ENCODE peak calls at places on chromosomes 13 and 19, in nine cellular contexts. One of them, this sample, is unnamed.

GRCh38 chr13:51874651-51875050 is 12.9 kb downstream of the CCDC70 start:
- DNase-seq in DMS53: no peak
- DNase-seq in pons: no peak
- DNase-seq in IMR-90: no peak
- DNase-seq in GM10248: no peak
- DNase-seq in spleen: no peak
- DNase-seq in amygdala: no peak
- DNase-seq in stimulated activated effector memory CD8-positive, alpha-beta T cell treated with anti-CD3 and anti-CD28 coated beads, Interleukin-12 subunit alpha, Interleukin-12 subunit beta, amount 100 ng/mL, for 72 hours: peak
- DNase-seq in stimulated activated CD8-positive, alpha-beta memory T cell treated with anti-CD3 and anti-CD28 coated beads, Interleukin-7, amount 100 ng/mL, for 48 hours: no peak
- DNase-seq in this sample: no peak

GRCh38 chr19:10390652-10391286 is 10.4 kb upstream of the TYK2 start:
- DNase-seq in DMS53: peak
- DNase-seq in pons: peak
- DNase-seq in IMR-90: peak
- DNase-seq in GM10248: peak
- DNase-seq in spleen: peak
- DNase-seq in amygdala: no peak
- DNase-seq in stimulated activated effector memory CD8-positive, alpha-beta T cell treated with anti-CD3 and anti-CD28 coated beads, Interleukin-12 subunit alpha, Interleukin-12 subunit beta, amount 100 ng/mL, for 72 hours: peak
- DNase-seq in stimulated activated CD8-positive, alpha-beta memory T cell treated with anti-CD3 and anti-CD28 coated beads, Interleukin-7, amount 100 ng/mL, for 48 hours: peak
- DNase-seq in this sample: peak

GRCh38 chr19:48713041-48713863 is 6.3 kb downstream of the MAMSTR start:
- DNase-seq in DMS53: peak
- DNase-seq in pons: no peak
- DNase-seq in IMR-90: peak
- DNase-seq in GM10248: no peak
- DNase-seq in spleen: peak
- DNase-seq in amygdala: no peak
- DNase-seq in stimulated activated effector memory CD8-positive, alpha-beta T cell treated with anti-CD3 and anti-CD28 coated beads, Interleukin-12 subunit alpha, Interleukin-12 subunit beta, amount 100 ng/mL, for 72 hours: no peak
- DNase-seq in stimulated activated CD8-positive, alpha-beta memory T cell treated with anti-CD3 and anti-CD28 coated beads, Interleukin-7, amount 100 ng/mL, for 48 hours: no peak
- DNase-seq in this sample: no peak

GRCh38 chr19:14111486-14111885 is 6.1 kb downstream of the PRKACA start:
- DNase-seq in DMS53: no peak
- DNase-seq in pons: no peak
- DNase-seq in IMR-90: no peak
- DNase-seq in GM10248: no peak
- DNase-seq in spleen: no peak
- DNase-seq in amygdala: no peak
- DNase-seq in stimulated activated effector memory CD8-positive, alpha-beta T cell treated with anti-CD3 and anti-CD28 coated beads, Interleukin-12 subunit alpha, Interleukin-12 subunit beta, amount 100 ng/mL, for 72 hours: no peak
- DNase-seq in stimulated activated CD8-positive, alpha-beta memory T cell treated with anti-CD3 and anti-CD28 coated beads, Interleukin-7, amount 100 ng/mL, for 48 hours: no peak
- DNase-seq in this sample: no peak

GRCh38 chr13:40063743-40064142 is 408.3 kb downstream of the COG6 start:
- DNase-seq in DMS53: no peak
- DNase-seq in pons: no peak
- DNase-seq in IMR-90: no peak
- DNase-seq in GM10248: no peak
- DNase-seq in spleen: no peak
- DNase-seq in amygdala: no peak
- DNase-seq in stimulated activated effector memory CD8-positive, alpha-beta T cell treated with anti-CD3 and anti-CD28 coated beads, Interleukin-12 subunit alpha, Interleukin-12 subunit beta, amount 100 ng/mL, for 72 hours: no peak
- DNase-seq in stimulated activated CD8-positive, alpha-beta memory T cell treated with anti-CD3 and anti-CD28 coated beads, Interleukin-7, amount 100 ng/mL, for 48 hours: no peak
- DNase-seq in this sample: no peak

GRCh38 chr19:42053037-42053935 is 16.7 kb downstream of the GRIK5 start:
- DNase-seq in DMS53: no peak
- DNase-seq in pons: no peak
- DNase-seq in IMR-90: no peak
- DNase-seq in GM10248: no peak
- DNase-seq in spleen: no peak
- DNase-seq in amygdala: no peak
- DNase-seq in stimulated activated effector memory CD8-positive, alpha-beta T cell treated with anti-CD3 and anti-CD28 coated beads, Interleukin-12 subunit alpha, Interleukin-12 subunit beta, amount 100 ng/mL, for 72 hours: no peak
- DNase-seq in stimulated activated CD8-positive, alpha-beta memory T cell treated with anti-CD3 and anti-CD28 coated beads, Interleukin-7, amount 100 ng/mL, for 48 hours: no peak
- DNase-seq in this sample: no peak

GRCh38 chr13:66675620-66676019 is 554.5 kb downstream of the PCDH9 start:
- DNase-seq in DMS53: no peak
- DNase-seq in pons: peak
- DNase-seq in IMR-90: no peak
- DNase-seq in GM10248: no peak
- DNase-seq in spleen: no peak
- DNase-seq in amygdala: no peak
- DNase-seq in stimulated activated effector memory CD8-positive, alpha-beta T cell treated with anti-CD3 and anti-CD28 coated beads, Interleukin-12 subunit alpha, Interleukin-12 subunit beta, amount 100 ng/mL, for 72 hours: no peak
- DNase-seq in stimulated activated CD8-positive, alpha-beta memory T cell treated with anti-CD3 and anti-CD28 coated beads, Interleukin-7, amount 100 ng/mL, for 48 hours: no peak
- DNase-seq in this sample: no peak

GRCh38 chr19:18517606-18518005 is 4.3 kb downstream of the ELL start:
- DNase-seq in DMS53: no peak
- DNase-seq in pons: no peak
- DNase-seq in IMR-90: no peak
- DNase-seq in GM10248: no peak
- DNase-seq in spleen: no peak
- DNase-seq in amygdala: no peak
- DNase-seq in stimulated activated effector memory CD8-positive, alpha-beta T cell treated with anti-CD3 and anti-CD28 coated beads, Interleukin-12 subunit alpha, Interleukin-12 subunit beta, amount 100 ng/mL, for 72 hours: no peak
- DNase-seq in stimulated activated CD8-positive, alpha-beta memory T cell treated with anti-CD3 and anti-CD28 coated beads, Interleukin-7, amount 100 ng/mL, for 48 hours: no peak
- DNase-seq in this sample: no peak

GRCh38 chr13:29917573-29918091 is 67.2 kb upstream of the UBL3 start:
- DNase-seq in DMS53: peak
- DNase-seq in pons: no peak
- DNase-seq in IMR-90: peak
- DNase-seq in GM10248: no peak
- DNase-seq in spleen: no peak
- DNase-seq in amygdala: no peak
- DNase-seq in stimulated activated effector memory CD8-positive, alpha-beta T cell treated with anti-CD3 and anti-CD28 coated beads, Interleukin-12 subunit alpha, Interleukin-12 subunit beta, amount 100 ng/mL, for 72 hours: no peak
- DNase-seq in stimulated activated CD8-positive, alpha-beta memory T cell treated with anti-CD3 and anti-CD28 coated beads, Interleukin-7, amount 100 ng/mL, for 48 hours: no peak
- DNase-seq in this sample: peak

GRCh38 chr19:22427587-22428298 is 5.6 kb upstream of the ZNF98 start:
- DNase-seq in DMS53: no peak
- DNase-seq in pons: no peak
- DNase-seq in IMR-90: no peak
- DNase-seq in GM10248: no peak
- DNase-seq in spleen: no peak
- DNase-seq in amygdala: no peak
- DNase-seq in stimulated activated effector memory CD8-positive, alpha-beta T cell treated with anti-CD3 and anti-CD28 coated beads, Interleukin-12 subunit alpha, Interleukin-12 subunit beta, amount 100 ng/mL, for 72 hours: no peak
- DNase-seq in stimulated activated CD8-positive, alpha-beta memory T cell treated with anti-CD3 and anti-CD28 coated beads, Interleukin-7, amount 100 ng/mL, for 48 hours: no peak
- DNase-seq in this sample: peak

GRCh38 chr19:13850910-13851753 is 25.8 kb upstream of the NANOS3 start:
- DNase-seq in DMS53: peak
- DNase-seq in pons: peak
- DNase-seq in IMR-90: peak
- DNase-seq in GM10248: no peak
- DNase-seq in spleen: peak
- DNase-seq in amygdala: no peak
- DNase-seq in stimulated activated effector memory CD8-positive, alpha-beta T cell treated with anti-CD3 and anti-CD28 coated beads, Interleukin-12 subunit alpha, Interleukin-12 subunit beta, amount 100 ng/mL, for 72 hours: peak
- DNase-seq in stimulated activated CD8-positive, alpha-beta memory T cell treated with anti-CD3 and anti-CD28 coated beads, Interleukin-7, amount 100 ng/mL, for 48 hours: no peak
- DNase-seq in this sample: peak

GRCh38 chr19:4388171-4389063 is 11.9 kb downstream of the SH3GL1 start:
- DNase-seq in DMS53: no peak
- DNase-seq in pons: no peak
- DNase-seq in IMR-90: no peak
- DNase-seq in GM10248: no peak
- DNase-seq in spleen: no peak
- DNase-seq in amygdala: no peak
- DNase-seq in stimulated activated effector memory CD8-positive, alpha-beta T cell treated with anti-CD3 and anti-CD28 coated beads, Interleukin-12 subunit alpha, Interleukin-12 subunit beta, amount 100 ng/mL, for 72 hours: no peak
- DNase-seq in stimulated activated CD8-positive, alpha-beta memory T cell treated with anti-CD3 and anti-CD28 coated beads, Interleukin-7, amount 100 ng/mL, for 48 hours: no peak
- DNase-seq in this sample: no peak

GRCh38 chr13:61466280-61466679 is 50.6 kb upstream of the PCDH20 start:
- DNase-seq in DMS53: peak
- DNase-seq in pons: peak
- DNase-seq in IMR-90: no peak
- DNase-seq in GM10248: no peak
- DNase-seq in spleen: no peak
- DNase-seq in amygdala: no peak
- DNase-seq in stimulated activated effector memory CD8-positive, alpha-beta T cell treated with anti-CD3 and anti-CD28 coated beads, Interleukin-12 subunit alpha, Interleukin-12 subunit beta, amount 100 ng/mL, for 72 hours: no peak
- DNase-seq in stimulated activated CD8-positive, alpha-beta memory T cell treated with anti-CD3 and anti-CD28 coated beads, Interleukin-7, amount 100 ng/mL, for 48 hours: no peak
- DNase-seq in this sample: peak

GRCh38 chr13:101552797-101553196 is 100.3 kb downstream of the ITGBL1 start:
- DNase-seq in DMS53: no peak
- DNase-seq in pons: no peak
- DNase-seq in IMR-90: peak
- DNase-seq in GM10248: no peak
- DNase-seq in spleen: no peak
- DNase-seq in amygdala: no peak
- DNase-seq in stimulated activated effector memory CD8-positive, alpha-beta T cell treated with anti-CD3 and anti-CD28 coated beads, Interleukin-12 subunit alpha, Interleukin-12 subunit beta, amount 100 ng/mL, for 72 hours: no peak
- DNase-seq in stimulated activated CD8-positive, alpha-beta memory T cell treated with anti-CD3 and anti-CD28 coated beads, Interleukin-7, amount 100 ng/mL, for 48 hours: no peak
- DNase-seq in this sample: no peak

GRCh38 chr19:4575978-4576933 is 16.8 kb upstream of the SEMA6B start:
- DNase-seq in DMS53: peak
- DNase-seq in pons: no peak
- DNase-seq in IMR-90: peak
- DNase-seq in GM10248: peak
- DNase-seq in spleen: peak
- DNase-seq in amygdala: no peak
- DNase-seq in stimulated activated effector memory CD8-positive, alpha-beta T cell treated with anti-CD3 and anti-CD28 coated beads, Interleukin-12 subunit alpha, Interleukin-12 subunit beta, amount 100 ng/mL, for 72 hours: peak
- DNase-seq in stimulated activated CD8-positive, alpha-beta memory T cell treated with anti-CD3 and anti-CD28 coated beads, Interleukin-7, amount 100 ng/mL, for 48 hours: peak
- DNase-seq in this sample: peak

This sample was measured in kidney tubule cell.